ENCODE peak calls at places on chromosomes 7 and 10, in four cellular contexts. C is endothelial cell of umbilical vein, Z is IMR-90, N is osteoblast. E is an unnamed sample. For H3K9me3, the result is how much of the 10 kb centered on the place peaks cover.

GRCh38 chr7:138097064-138097741 is 20.9 kb downstream of the AKR1D1 start:
- DNase-seq in Z (no peak), C (peak), N (peak), E (peak)

GRCh38 chr7:127396184-127396583 is 3.7 kb upstream of the ZNF800 start:
- DNase-seq in C (no peak), N (no peak), Z (no peak), E (peak)

GRCh38 chr10:96338279-96338925 is 20.4 kb downstream of the OPALIN start:
- DNase-seq in Z (no peak), C (no peak), N (no peak), E (no peak)

GRCh38 chr10:21475393-21475792 is 50.1 kb downstream of the SKIDA1 start:
- DNase-seq in N (no peak), C (no peak), Z (no peak), E (no peak)

GRCh38 chr7:76316984-76317781 is 14.7 kb downstream of the HSPB1 start:
- DNase-seq in C (no peak), N (peak), Z (no peak), E (no peak)

GRCh38 chr10:110784198-110784597 is 87.5 kb upstream of the PDCD4 start:
- DNase-seq in C (no peak), N (no peak), Z (no peak), E (no peak)

GRCh38 chr10:63501954-63502353 is 19.2 kb upstream of the REEP3 start:
- DNase-seq in N (no peak), Z (no peak), C (no peak), E (no peak)

GRCh38 chr7:55569797-55570196 is 2.5 kb downstream of the VOPP1 start:
- DNase-seq in N (no peak), Z (no peak), C (no peak), E (peak)

GRCh38 chr10:77798940-77799339 is 127.6 kb downstream of the DLG5 start:
- DNase-seq in Z (peak), C (no peak), N (peak), E (no peak)

GRCh38 chr10:51073461-51074237 is 638 bp upstream of the PRKG1 start:
- DNase-seq in N (peak), C (no peak), Z (peak), E (no peak)

GRCh38 chr7:47371733-47372368 is 210.1 kb downstream of the TNS3 start:
- DNase-seq in N (no peak), C (peak), Z (peak), E (no peak)

GRCh38 chr10:60490013-60490412 is 100.3 kb upstream of the ANK3 start:
- DNase-seq in C (no peak), N (no peak), Z (peak), E (no peak)

GRCh38 chr10:59906417-59907202 is at the start of gene CCDC6:
- DNase-seq in C (peak), N (peak), Z (peak), E (peak)

GRCh38 chr10:78547397-78547796 is 513.7 kb downstream of the RPS24 start:
- DNase-seq in C (no peak), Z (no peak), N (no peak), E (no peak)

GRCh38 chr10:62803993-62804383 is 532 bp upstream of the ADO start:
- DNase-seq in Z (peak), N (no peak), C (no peak), E (no peak)

GRCh38 chr7:117446220-117446815 is 19.0 kb upstream of the ASZ1 start:
- DNase-seq in Z (no peak), N (no peak), C (no peak), E (no peak)

GRCh38 chr7:130294314-130294713 is 1.4 kb downstream of the CPA4 start:
- DNase-seq in Z (peak), N (no peak), C (no peak), E (no peak)

GRCh38 chr7:141071260-141071854 is 2.5 kb upstream of the TMEM178B start:
- DNase-seq in N (peak), C (no peak), Z (no peak), E (peak)

GRCh38 chr7:149027560-149028345 is 552 bp downstream of the PDIA4 start:
- DNase-seq in N (peak), Z (peak), C (peak), E (peak)

GRCh38 chr7:127948312-127948711 is 82.9 kb downstream of the LRRC4 start:
- DNase-seq in Z (no peak), C (no peak), N (no peak), E (no peak)

GRCh38 chr10:111706331-111706730 is 477.2 kb downstream of the GPAM start:
- DNase-seq in C (no peak), Z (no peak), N (no peak), E (no peak)

GRCh38 chr10:100186813-100187212 is 984 bp upstream of the ERLIN1 start:
- DNase-seq in N (no peak), C (no peak), Z (no peak), E (peak)

GRCh38 chr10:26805567-26806245 is 55.1 kb downstream of the ABI1 start:
- DNase-seq in C (no peak), N (no peak), Z (peak), E (no peak)

GRCh38 chr7:95404316-95404715 is 8.1 kb upstream of the PON3 start:
- DNase-seq in N (no peak), C (no peak), Z (peak), E (no peak)

GRCh38 chr7:88062238-88062637 is 128.2 kb downstream of the ADAM22 start:
- DNase-seq in C (no peak), N (no peak), Z (no peak), E (no peak)

GRCh38 chr7:75614390-75614789 is 122.3 kb downstream of the SPDYE5 start:
- DNase-seq in Z (no peak), C (no peak), N (no peak), E (no peak)

GRCh38 chr7:154794147-154794780 is 208.7 kb downstream of the PAXIP1 start:
- DNase-seq in Z (no peak), C (no peak), N (no peak), E (no peak)

GRCh38 chr10:48535416-48536225 is 69.3 kb downstream of the ARHGAP22 start:
- DNase-seq in Z (no peak), C (no peak), N (no peak), E (no peak)

GRCh38 chr10:6399241-6399701 is 180.8 kb downstream of the PRKCQ start:
- DNase-seq in C (no peak), N (no peak), Z (peak), E (peak)

GRCh38 chr10:34698248-34698831 is 116.8 kb downstream of the PARD3 start:
- DNase-seq in C (no peak), N (no peak), Z (no peak), E (no peak)

GRCh38 chr10:77541944-77542343 is 95.7 kb downstream of the KCNMA1 start:
- DNase-seq in Z (no peak), N (no peak), C (no peak), E (no peak)

GRCh38 chr10:35780970-35781642 is 139.0 kb upstream of the FZD8 start:
- DNase-seq in N (no peak), C (peak), Z (no peak), E (no peak)

GRCh38 chr7:129644634-129645230 is 33.2 kb downstream of the NRF1 start:
- DNase-seq in Z (peak), N (no peak), C (peak), E (peak)

GRCh38 chr7:105691029-105691691 is 109.9 kb upstream of the EFCAB10 start:
- DNase-seq in N (peak), C (peak), Z (peak), E (no peak)

GRCh38 chr10:100506596-100507356 is 12.9 kb downstream of the SEC31B start:
- DNase-seq in Z (peak), C (no peak), N (peak), E (no peak)

GRCh38 chr10:13851906-13852305 is 265.1 kb downstream of the PRPF18 start:
- DNase-seq in C (no peak), Z (no peak), N (no peak), E (no peak)
- TF ChIP-seq CTCF in C (no peak), Z (no peak), N (no peak), E (no peak)

GRCh38 chr10:108685863-108686531 is 1237.3 kb downstream of the XPNPEP1 start:
- DNase-seq in C (no peak), Z (no peak), N (no peak), E (no peak)
- H2AFZ ChIP-seq in C (no peak), Z (no peak), N (no peak), E (no peak)

GRCh38 chr7:53336133-53336532 is 300.7 kb downstream of the POM121L12 start:
- DNase-seq in C (no peak), Z (no peak), N (no peak), E (no peak)
- H3K9me3 ChIP-seq in C (under half), Z (under half), N (under half), E (under half)

GRCh38 chr10:123585477-123586445 is 80.4 kb upstream of the GPR26 start:
- DNase-seq in C (no peak), N (no peak), Z (no peak), E (no peak)

GRCh38 chr10:123582084-123582989 is 83.8 kb upstream of the GPR26 start:
- DNase-seq in Z (peak), C (peak), N (peak), E (peak)

GRCh38 chr10:123581656-123582055 is 84.5 kb upstream of the GPR26 start:
- DNase-seq in N (no peak), C (no peak), Z (no peak), E (no peak)

GRCh38 chr10:123584419-123584775 is 81.8 kb upstream of the GPR26 start:
- DNase-seq in Z (no peak), N (no peak), C (no peak), E (no peak)

DNA sequence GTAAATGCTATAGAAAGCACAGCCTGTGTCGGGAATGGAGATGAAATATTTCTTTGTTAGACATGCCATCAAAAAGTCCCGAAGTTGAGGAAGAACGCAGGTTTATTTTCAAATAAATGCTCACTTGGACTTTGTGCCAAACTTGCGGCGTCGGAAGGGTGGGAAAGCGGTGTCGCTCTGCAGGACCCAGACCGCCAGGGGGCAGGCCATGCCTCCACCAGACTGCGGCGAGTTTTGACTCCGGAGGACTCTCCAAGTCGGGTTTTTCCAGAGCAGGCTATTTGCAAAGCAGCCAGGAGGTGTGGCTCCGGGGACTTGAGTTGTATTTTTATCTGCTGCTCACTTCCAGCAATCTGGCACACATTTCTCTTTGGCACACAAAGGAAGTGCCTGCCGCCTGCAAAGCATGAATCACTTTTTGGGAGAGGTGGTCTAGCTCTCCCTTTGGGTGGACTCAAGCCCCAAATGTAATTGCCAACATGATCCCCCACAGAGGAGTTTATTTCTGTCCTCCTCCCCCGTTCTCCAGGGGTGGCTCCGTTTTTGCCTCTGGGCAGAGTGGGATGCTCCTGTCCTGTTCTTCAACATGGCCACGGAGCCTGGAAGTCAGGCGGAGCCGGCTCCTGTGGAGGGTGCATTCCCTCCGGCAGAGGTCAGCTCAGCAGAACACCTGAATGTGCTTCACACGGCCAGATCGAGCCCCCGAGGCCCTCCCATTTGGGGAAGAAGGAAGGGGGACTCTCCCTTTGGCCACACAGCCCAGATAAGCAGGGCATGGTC is 82.3 kb upstream of the GPR26 start:
- DNase-seq in N (peak), C (peak), Z (peak), E (no peak)
- TF ChIP-seq CTCF in N (peak), C (peak), Z (peak), E (no peak)

DNA sequence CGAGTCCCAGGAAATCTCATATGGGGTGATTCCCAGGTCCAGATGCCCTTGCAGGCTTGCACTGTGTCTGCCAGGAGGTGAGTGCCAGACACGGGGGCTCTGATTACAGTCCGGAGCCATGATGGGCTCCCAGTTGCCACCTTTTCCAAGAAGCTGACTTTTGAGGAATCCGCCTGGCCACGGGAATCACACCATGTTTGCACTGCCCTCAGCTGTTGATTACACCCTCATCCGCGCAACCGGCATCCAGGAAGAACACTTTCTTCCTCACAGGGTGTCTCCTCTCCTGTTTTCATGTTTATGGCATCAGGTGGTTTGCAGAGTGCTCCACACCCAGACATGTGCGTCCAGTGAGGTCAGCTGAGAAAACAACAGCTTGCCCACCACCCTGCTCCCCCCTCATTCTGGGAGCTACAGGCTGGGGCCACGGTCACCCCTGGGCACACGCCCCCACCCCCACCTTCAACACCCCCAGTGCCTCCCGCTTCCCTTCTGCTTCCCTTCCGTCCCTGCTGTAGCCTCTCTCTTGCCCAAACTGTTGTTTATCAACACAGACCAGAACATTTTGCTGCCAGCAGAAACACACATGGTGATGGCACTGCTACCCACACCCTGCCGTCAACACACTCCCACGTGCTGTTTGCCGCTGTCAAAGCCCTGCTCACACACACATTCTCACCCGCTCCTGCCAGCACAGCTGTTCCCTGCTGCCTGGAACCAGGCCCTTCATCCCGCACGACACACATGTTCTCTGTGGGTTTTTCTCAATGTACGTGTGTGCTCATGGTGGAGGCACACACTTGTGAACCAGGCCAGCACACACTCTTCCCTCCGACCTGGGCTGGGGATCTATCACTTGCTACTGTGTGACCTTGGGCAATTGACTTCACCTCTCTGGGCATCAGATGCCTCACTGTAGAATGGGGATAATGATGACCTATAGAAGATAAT is 35.8 kb downstream of the DDIT4 start:
- DNase-seq in N (peak), C (no peak), Z (peak), E (no peak)
- H2AFZ ChIP-seq in N (no peak), C (no peak), Z (peak), E (peak)

GRCh38 chr7:158487546-158488224 is 99.9 kb downstream of the PTPRN2 start:
- DNase-seq in C (no peak), Z (no peak), N (no peak), E (no peak)

GRCh38 chr7:158488225-158488889 is 99.3 kb downstream of the PTPRN2 start:
- DNase-seq in Z (no peak), N (no peak), C (no peak), E (no peak)

GRCh38 chr7:158486919-158487318 is 100.7 kb downstream of the PTPRN2 start:
- DNase-seq in Z (no peak), N (no peak), C (no peak), E (no peak)

GRCh38 chr7:158482460-158482859 is 105.2 kb downstream of the PTPRN2 start:
- DNase-seq in N (no peak), C (no peak), Z (no peak), E (no peak)

GRCh38 chr7:158484801-158485531 is 102.7 kb downstream of the PTPRN2 start:
- DNase-seq in Z (no peak), N (no peak), C (no peak), E (no peak)
- H3K9me3 ChIP-seq in Z (under half), N (under half), C (under half), E (under half)

DNA sequence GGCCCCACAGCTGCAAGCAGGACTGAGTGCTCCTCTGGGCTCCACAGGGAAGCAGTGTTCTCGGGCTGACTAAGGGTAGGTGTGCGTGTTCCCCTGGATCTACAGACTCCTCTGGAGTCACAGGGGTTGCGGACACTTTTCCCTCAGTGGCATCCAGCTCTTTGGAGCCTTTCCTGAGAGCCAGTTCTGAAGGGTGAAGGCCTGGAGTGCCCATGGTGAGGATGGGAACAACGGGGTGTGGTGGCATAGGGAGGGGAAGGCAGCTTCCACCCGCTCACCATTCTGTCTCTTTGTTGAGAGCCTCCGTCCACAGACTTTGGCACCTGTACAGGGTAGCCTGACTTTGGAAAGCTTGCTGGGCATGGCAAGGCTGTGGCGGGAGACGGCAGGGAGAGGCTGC is 104.1 kb upstream of the PCBD1 start:
- DNase-seq in N (no peak), Z (no peak), C (no peak), E (no peak)
- TF ChIP-seq CTCF in N (no peak), Z (no peak), C (no peak), E (no peak)

E was measured in OCI-LY7.